ENCODE peak calls at places on chromosomes 7 and 10, in nine cellular contexts. E is transverse colon, G is upper lobe of left lung, I is prostate gland, T is endothelial cell of umbilical vein, P is GM23338, V is stomach, R is suprapubic skin, S is HCT116. U is an unnamed sample.

GRCh38 chr7:122746948-122747347 is 44.2 kb upstream of the RNF148 start:
- DNase-seq in I (no peak), V (no peak), T (no peak), R (no peak), P (no peak), E (no peak), S (no peak), G (no peak), U (no peak)

GRCh38 chr10:50367732-50368131 is 116.4 kb upstream of the ASAH2 start:
- DNase-seq in G (no peak), E (peak; percentile 8), T (peak; percentile 61), R (no peak), S (peak; percentile 31), V (no peak), P (peak; percentile 78), I (no peak), U (no peak)

GRCh38 chr7:101510297-101510696 is 118.8 kb downstream of the MYL10 start:
- DNase-seq in G (no peak), P (no peak), R (no peak), V (no peak), S (no peak), I (no peak), T (no peak), E (no peak), U (no peak)

GRCh38 chr10:14185501-14186045 is 145.2 kb downstream of the FRMD4A start:
- DNase-seq in P (peak; percentile 87), E (no peak), V (no peak), R (no peak), T (peak; percentile 33), S (peak; percentile 40), I (no peak), G (no peak), U (no peak)

GRCh38 chr10:84179059-84179710 is 5.6 kb downstream of the GPR15LG start:
- DNase-seq in E (no peak), R (peak; percentile 80), T (no peak), I (peak; percentile 79), G (no peak), P (no peak), S (no peak), V (no peak), U (no peak)

GRCh38 chr10:33506838-33507661 is 172.6 kb upstream of the NRP1 start:
- DNase-seq in V (no peak), I (no peak), E (no peak), T (peak; percentile 60), P (no peak), G (no peak), R (no peak), S (no peak), U (no peak)

GRCh38 chr7:121276276-121276675 is 52.5 kb upstream of the WNT16 start:
- DNase-seq in G (no peak), T (no peak), V (no peak), E (no peak), S (no peak), I (no peak), R (no peak), P (no peak), U (no peak)

GRCh38 chr7:134547738-134548054 is 1.2 kb upstream of the AKR1B15 start:
- DNase-seq in P (no peak), I (peak; percentile 62), V (peak; percentile 78), E (peak; percentile 76), S (no peak), R (peak; percentile 76), G (peak; percentile 77), T (no peak), U (no peak)

GRCh38 chr7:106129291-106129690 is 17.2 kb upstream of the SYPL1 start:
- DNase-seq in E (no peak), P (no peak), T (no peak), R (no peak), V (no peak), G (no peak), I (no peak), S (no peak), U (no peak)

GRCh38 chr7:158750702-158751101 is 46.1 kb upstream of the NCAPG2 start:
- DNase-seq in G (no peak), P (no peak), T (no peak), V (no peak), I (no peak), S (no peak), R (no peak), E (no peak), U (no peak)

GRCh38 chr10:72173635-72174296 is 42.0 kb upstream of the ANAPC16 start:
- DNase-seq in V (no peak), R (no peak), E (no peak), S (peak; percentile 27), T (no peak), P (no peak), I (no peak), G (no peak), U (no peak)

GRCh38 chr10:86970152-86970886 is 2.0 kb downstream of the ADIRF start:
- DNase-seq in T (no peak), S (peak; percentile 62), V (peak; percentile 54), R (peak; percentile 94), P (peak; percentile 48), E (peak; percentile 68), G (peak; percentile 87), I (peak; percentile 63), U (peak; percentile 88)

GRCh38 chr7:5634107-5634950 is 147.1 kb downstream of the RNF216 start:
- DNase-seq in G (peak; percentile 34), I (no peak), R (peak; percentile 90), E (peak; percentile 65), P (peak; percentile 83), V (no peak), S (no peak), T (peak; percentile 50), U (peak; percentile 80)

GRCh38 chr10:33887188-33887587 is 552.7 kb upstream of the NRP1 start:
- DNase-seq in R (no peak), E (no peak), I (no peak), V (no peak), S (no peak), T (no peak), P (no peak), G (no peak), U (no peak)

GRCh38 chr10:102009801-102010425 is 46.1 kb downstream of the ARMH3 start:
- DNase-seq in G (peak; percentile 54), I (peak; percentile 68), P (peak; percentile 91), T (peak; percentile 83), E (peak; percentile 30), S (peak; percentile 88), R (no peak), V (peak; percentile 47), U (no peak)

GRCh38 chr10:95459446-95459845 is 101.7 kb downstream of the SORBS1 start:
- DNase-seq in P (peak; percentile 42), V (no peak), E (no peak), G (no peak), S (no peak), I (no peak), R (no peak), T (no peak), U (no peak)
- TF ChIP-seq POLR2AphosphoS5 in P (no peak), V (no peak), E (no peak), G (peak; percentile 19), S (no peak), I (no peak), R (no peak), T (no peak), U (no peak)

GRCh38 chr10:60448246-60448645 is 58.6 kb upstream of the ANK3 start:
- DNase-seq in V (no peak), R (no peak), P (no peak), E (no peak), I (no peak), T (no peak), G (no peak), S (no peak), U (no peak)

GRCh38 chr10:60446070-60446833 is 56.6 kb upstream of the ANK3 start:
- DNase-seq in V (no peak), I (no peak), E (no peak), G (no peak), R (no peak), T (no peak), S (no peak), P (peak; percentile 17), U (no peak)

GRCh38 chr10:60446855-60447254 is 57.2 kb upstream of the ANK3 start:
- DNase-seq in G (peak; percentile 57), P (no peak), T (peak; percentile 23), V (no peak), I (peak; percentile 33), S (no peak), E (no peak), R (no peak), U (no peak)

GRCh38 chr10:60441515-60441914 is 51.8 kb upstream of the ANK3 start:
- DNase-seq in G (no peak), E (no peak), I (no peak), P (no peak), R (no peak), V (no peak), S (peak; percentile 6), T (peak; percentile 32), U (no peak)

DNA sequence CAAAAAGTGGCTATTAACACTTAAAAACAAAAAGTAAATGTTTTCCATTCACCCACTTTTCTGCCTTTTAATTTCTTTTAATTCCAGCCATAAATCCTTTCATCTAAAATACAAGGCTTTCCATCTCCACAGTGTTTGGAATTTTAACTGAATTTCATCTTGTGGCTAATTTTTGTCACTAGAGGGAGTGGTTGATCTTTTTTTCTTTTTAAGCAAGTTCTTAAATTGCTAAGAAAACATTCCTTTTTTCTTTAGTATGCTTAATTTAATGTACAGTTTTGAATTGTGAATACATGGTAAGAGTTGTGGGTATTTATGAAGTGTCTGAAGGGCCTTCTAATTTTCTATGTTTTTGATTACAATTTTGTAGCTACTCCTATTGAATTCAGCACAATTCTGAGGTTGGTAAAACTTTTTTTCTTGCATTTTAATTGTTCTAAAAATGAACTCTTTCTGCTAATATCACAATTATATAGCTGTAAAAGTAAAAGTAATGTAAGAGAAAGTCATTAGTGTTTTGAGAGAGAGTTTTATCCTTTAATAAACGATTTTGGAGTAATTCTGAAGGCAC is 54.9 kb upstream of the ANK3 start:
- DNase-seq in R (no peak), V (no peak), G (no peak), S (peak; percentile 18), E (no peak), I (no peak), P (peak; percentile 53), T (peak; percentile 45), U (no peak)
- TF ChIP-seq POLR2AphosphoS5 in R (no peak), V (no peak), G (no peak), S (no peak), E (no peak), I (no peak), P (no peak), T (no peak), U (no peak)

GRCh38 chr7:2641406-2642393 is 9.9 kb downstream of the TTYH3 start:
- DNase-seq in P (peak; percentile 93), E (peak; percentile 74), R (peak; percentile 94), I (peak; percentile 87), T (peak; percentile 99), G (peak; percentile 95), V (peak; percentile 94), S (no peak), U (peak; percentile 90)
- TF ChIP-seq POLR2AphosphoS5 in P (no peak), E (peak; percentile 75), R (no peak), I (peak; percentile 93), T (peak; percentile 88), G (peak; percentile 91), V (peak; percentile 93), S (no peak), U (peak; percentile 94)

DNA sequence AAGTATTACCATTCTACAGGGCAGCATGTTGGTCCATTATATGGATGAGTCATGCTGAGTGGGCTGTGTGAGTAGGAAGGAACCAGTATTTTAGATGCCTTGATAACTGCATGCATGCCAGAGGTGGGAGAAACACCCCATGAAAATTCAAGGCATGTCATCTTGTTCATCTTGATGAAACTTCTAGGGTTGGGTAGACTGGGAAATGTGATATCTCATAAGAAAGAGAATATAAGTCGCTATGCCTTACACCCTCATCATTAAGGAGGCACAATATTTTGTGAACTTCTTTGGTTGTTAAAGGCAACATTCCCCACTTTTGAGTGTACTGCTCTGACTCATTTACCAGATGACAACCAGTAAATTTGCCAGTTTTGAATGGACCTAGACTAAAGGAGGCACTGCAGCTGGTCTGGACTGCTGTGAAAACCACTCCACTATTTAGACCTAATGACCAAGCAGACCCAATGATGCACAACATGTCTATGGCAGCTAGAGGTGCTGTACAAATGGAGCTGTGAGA is 48.0 kb downstream of the ZNF365 start:
- DNase-seq in E (no peak), P (no peak), G (no peak), I (no peak), T (no peak), S (no peak), R (no peak), V (no peak), U (no peak)
- TF ChIP-seq POLR2AphosphoS5 in E (no peak), P (no peak), G (no peak), I (no peak), T (no peak), S (no peak), R (no peak), V (no peak), U (no peak)

U was measured in spleen.